ENCODE peak calls at places on chromosome 19, in nine cellular contexts. R is NCI-H2081; Y is stimulated activated CD4-positive, alpha-beta T cell treated with anti-CD3 and anti-CD28 coated beads, Interleukin-4, amount 100 ng/mL, for 1 hour; X is left ventricle myocardium inferior; I is GM04504; B is epithelial cell of esophagus; E is gastrocnemius medialis; Q is RPMI7951; V is AG08396. K is an unnamed sample.

GRCh38 chr19:3321696-3322095 is 44.7 kb upstream of the NFIC start:
- DNase-seq in X (no peak), B (no peak), I (no peak), Y (no peak), E (no peak), Q (no peak), R (no peak), V (no peak), K (peak; percentile 4)

GRCh38 chr19:50702870-50703829 is 16.5 kb downstream of the SHANK1 start:
- DNase-seq in R (no peak), E (no peak), Y (no peak), I (no peak), V (no peak), X (no peak), Q (peak; percentile 32), B (no peak), K (no peak)

GRCh38 chr19:33274663-33275558 is 27.4 kb downstream of the CEBPA start:
- DNase-seq in Y (no peak), E (no peak), I (no peak), Q (no peak), X (no peak), V (no peak), R (no peak), B (no peak), K (no peak)

GRCh38 chr19:5536337-5536894 is 31.3 kb downstream of the TINCR start:
- DNase-seq in Q (peak; percentile 61), X (peak; percentile 79), E (no peak), R (peak; percentile 88), I (peak; percentile 15), V (peak; percentile 72), Y (no peak), B (peak; percentile 56), K (peak; percentile 52)

GRCh38 chr19:18848860-18849661 is 17.3 kb downstream of the UPF1 start:
- DNase-seq in X (peak; percentile 79), B (peak; percentile 31), Y (no peak), R (no peak), Q (no peak), V (peak; percentile 78), I (peak; percentile 61), E (peak; percentile 58), K (peak; percentile 88)

GRCh38 chr19:16795042-16795441 is 34.2 kb upstream of the SIN3B start:
- DNase-seq in Q (no peak), V (no peak), X (no peak), B (no peak), E (no peak), I (no peak), Y (no peak), R (no peak), K (no peak)

GRCh38 chr19:18650468-18651001 is 13.7 kb downstream of the KLHL26 start:
- DNase-seq in I (no peak), B (no peak), X (peak; percentile 82), E (peak; percentile 78), Q (peak; percentile 58), R (no peak), V (peak; percentile 89), Y (no peak), K (peak; percentile 93)

GRCh38 chr19:4084547-4084877 is 17.8 kb upstream of the ZBTB7A start:
- DNase-seq in X (no peak), Y (no peak), V (no peak), R (no peak), I (no peak), E (no peak), B (no peak), Q (no peak), K (no peak)

GRCh38 chr19:42252365-42253244 is 2.3 kb downstream of the ERF start:
- DNase-seq in E (no peak), B (peak; percentile 59), X (peak; percentile 46), Y (no peak), V (peak; percentile 75), R (no peak), I (no peak), Q (peak; percentile 54), K (peak; percentile 83)

GRCh38 chr19:45767410-45767880 is 1.6 kb downstream of the SIX5 start:
- DNase-seq in B (peak; percentile 83), R (no peak), I (peak; percentile 73), X (peak; percentile 81), E (peak; percentile 84), Q (peak; percentile 90), V (peak; percentile 85), Y (no peak), K (peak; percentile 85)

GRCh38 chr19:32318884-32319520 is 26.4 kb upstream of the ZNF507 start:
- DNase-seq in Y (no peak), V (no peak), Q (peak; percentile 17), E (no peak), B (peak; percentile 11), I (no peak), X (no peak), R (no peak), K (peak; percentile 30)

K was measured in hepatic stellate cell.